ENCODE peak calls at places on chromosomes 13 and 19, in ten cellular contexts. One of them, this sample, is unnamed.

GRCh38 chr13:28707629-28708427 is 10.9 kb downstream of the SLC46A3 start:
- DNase-seq in AG20443: peak
- DNase-seq in RPMI7951: peak
- DNase-seq in activated CD4-positive, alpha-beta T cell treated with anti-CD3 and anti-CD28 coated beads, Interleukin-2, amount 50 U/mL, for 1 hour: no peak
- DNase-seq in colonic mucosa: no peak
- DNase-seq in lung microvascular endothelial cell: no peak
- DNase-seq in astrocyte of the spinal cord: peak
- DNase-seq in frontal cortex: no peak
- DNase-seq in GM12892: no peak
- DNase-seq in SW480: peak
- DNase-seq in this sample: no peak

GRCh38 chr19:35328851-35329285 is at the start of gene CD22:
- DNase-seq in AG20443: no peak
- DNase-seq in RPMI7951: no peak
- DNase-seq in activated CD4-positive, alpha-beta T cell treated with anti-CD3 and anti-CD28 coated beads, Interleukin-2, amount 50 U/mL, for 1 hour: no peak
- DNase-seq in colonic mucosa: no peak
- DNase-seq in lung microvascular endothelial cell: no peak
- DNase-seq in astrocyte of the spinal cord: no peak
- DNase-seq in frontal cortex: no peak
- DNase-seq in GM12892: peak
- DNase-seq in SW480: no peak
- DNase-seq in this sample: no peak

GRCh38 chr19:41351339-41352245 is 2.1 kb downstream of the TGFB1 start:
- DNase-seq in AG20443: peak
- DNase-seq in RPMI7951: peak
- DNase-seq in activated CD4-positive, alpha-beta T cell treated with anti-CD3 and anti-CD28 coated beads, Interleukin-2, amount 50 U/mL, for 1 hour: peak
- DNase-seq in colonic mucosa: peak
- DNase-seq in lung microvascular endothelial cell: peak
- DNase-seq in astrocyte of the spinal cord: peak
- DNase-seq in frontal cortex: peak
- DNase-seq in GM12892: peak
- DNase-seq in SW480: peak
- DNase-seq in this sample: peak

GRCh38 chr19:38044267-38045111 is 137.5 kb downstream of the SIPA1L3 start:
- DNase-seq in AG20443: peak
- DNase-seq in RPMI7951: peak
- DNase-seq in activated CD4-positive, alpha-beta T cell treated with anti-CD3 and anti-CD28 coated beads, Interleukin-2, amount 50 U/mL, for 1 hour: no peak
- DNase-seq in colonic mucosa: no peak
- DNase-seq in lung microvascular endothelial cell: peak
- DNase-seq in astrocyte of the spinal cord: peak
- DNase-seq in frontal cortex: no peak
- DNase-seq in GM12892: no peak
- DNase-seq in SW480: no peak
- DNase-seq in this sample: no peak

GRCh38 chr19:38389101-38389925 is 816 bp downstream of the SPRED3 start:
- DNase-seq in AG20443: peak
- DNase-seq in RPMI7951: peak
- DNase-seq in activated CD4-positive, alpha-beta T cell treated with anti-CD3 and anti-CD28 coated beads, Interleukin-2, amount 50 U/mL, for 1 hour: no peak
- DNase-seq in colonic mucosa: no peak
- DNase-seq in lung microvascular endothelial cell: peak
- DNase-seq in astrocyte of the spinal cord: peak
- DNase-seq in frontal cortex: peak
- DNase-seq in GM12892: no peak
- DNase-seq in SW480: peak
- DNase-seq in this sample: peak

GRCh38 chr19:37817180-37817911 is 38.0 kb upstream of the ZNF573 start:
- DNase-seq in AG20443: peak
- DNase-seq in RPMI7951: peak
- DNase-seq in activated CD4-positive, alpha-beta T cell treated with anti-CD3 and anti-CD28 coated beads, Interleukin-2, amount 50 U/mL, for 1 hour: peak
- DNase-seq in colonic mucosa: peak
- DNase-seq in lung microvascular endothelial cell: peak
- DNase-seq in astrocyte of the spinal cord: peak
- DNase-seq in frontal cortex: peak
- DNase-seq in GM12892: no peak
- DNase-seq in SW480: no peak
- DNase-seq in this sample: peak

GRCh38 chr19:41584931-41585330 is 9.0 kb downstream of the CEACAM21 start:
- DNase-seq in AG20443: no peak
- DNase-seq in RPMI7951: no peak
- DNase-seq in activated CD4-positive, alpha-beta T cell treated with anti-CD3 and anti-CD28 coated beads, Interleukin-2, amount 50 U/mL, for 1 hour: no peak
- DNase-seq in colonic mucosa: no peak
- DNase-seq in lung microvascular endothelial cell: no peak
- DNase-seq in astrocyte of the spinal cord: no peak
- DNase-seq in frontal cortex: no peak
- DNase-seq in GM12892: no peak
- DNase-seq in SW480: no peak
- DNase-seq in this sample: no peak

GRCh38 chr19:5352229-5352763 is 11.7 kb upstream of the PTPRS start:
- DNase-seq in AG20443: no peak
- DNase-seq in RPMI7951: peak
- DNase-seq in activated CD4-positive, alpha-beta T cell treated with anti-CD3 and anti-CD28 coated beads, Interleukin-2, amount 50 U/mL, for 1 hour: no peak
- DNase-seq in colonic mucosa: no peak
- DNase-seq in lung microvascular endothelial cell: no peak
- DNase-seq in astrocyte of the spinal cord: no peak
- DNase-seq in frontal cortex: no peak
- DNase-seq in GM12892: no peak
- DNase-seq in SW480: peak
- DNase-seq in this sample: no peak

GRCh38 chr19:42375415-42376176 is 14.5 kb downstream of the CNFN start:
- DNase-seq in AG20443: no peak
- DNase-seq in RPMI7951: no peak
- DNase-seq in activated CD4-positive, alpha-beta T cell treated with anti-CD3 and anti-CD28 coated beads, Interleukin-2, amount 50 U/mL, for 1 hour: no peak
- DNase-seq in colonic mucosa: no peak
- DNase-seq in lung microvascular endothelial cell: no peak
- DNase-seq in astrocyte of the spinal cord: no peak
- DNase-seq in frontal cortex: no peak
- DNase-seq in GM12892: no peak
- DNase-seq in SW480: no peak
- DNase-seq in this sample: no peak

GRCh38 chr19:42422576-42423461 is 4.4 kb downstream of the LIPE start:
- DNase-seq in AG20443: peak
- DNase-seq in RPMI7951: no peak
- DNase-seq in activated CD4-positive, alpha-beta T cell treated with anti-CD3 and anti-CD28 coated beads, Interleukin-2, amount 50 U/mL, for 1 hour: peak
- DNase-seq in colonic mucosa: peak
- DNase-seq in lung microvascular endothelial cell: peak
- DNase-seq in astrocyte of the spinal cord: no peak
- DNase-seq in frontal cortex: peak
- DNase-seq in GM12892: no peak
- DNase-seq in SW480: peak
- DNase-seq in this sample: no peak

GRCh38 chr13:76991432-76991795 is 467 bp upstream of the CLN5 start:
- DNase-seq in AG20443: peak
- DNase-seq in RPMI7951: no peak
- DNase-seq in activated CD4-positive, alpha-beta T cell treated with anti-CD3 and anti-CD28 coated beads, Interleukin-2, amount 50 U/mL, for 1 hour: peak
- DNase-seq in colonic mucosa: peak
- DNase-seq in lung microvascular endothelial cell: peak
- DNase-seq in astrocyte of the spinal cord: no peak
- DNase-seq in frontal cortex: no peak
- DNase-seq in GM12892: peak
- DNase-seq in SW480: peak
- DNase-seq in this sample: no peak

GRCh38 chr13:37870895-37871550 is 1.5 kb upstream of the TRPC4 start:
- DNase-seq in AG20443: peak
- DNase-seq in RPMI7951: peak
- DNase-seq in activated CD4-positive, alpha-beta T cell treated with anti-CD3 and anti-CD28 coated beads, Interleukin-2, amount 50 U/mL, for 1 hour: no peak
- DNase-seq in colonic mucosa: no peak
- DNase-seq in lung microvascular endothelial cell: no peak
- DNase-seq in astrocyte of the spinal cord: peak
- DNase-seq in frontal cortex: no peak
- DNase-seq in GM12892: no peak
- DNase-seq in SW480: peak
- DNase-seq in this sample: peak

GRCh38 chr13:76882431-76882830 is 3.8 kb downstream of the KCTD12 start:
- DNase-seq in AG20443: peak
- DNase-seq in RPMI7951: peak
- DNase-seq in activated CD4-positive, alpha-beta T cell treated with anti-CD3 and anti-CD28 coated beads, Interleukin-2, amount 50 U/mL, for 1 hour: no peak
- DNase-seq in colonic mucosa: no peak
- DNase-seq in lung microvascular endothelial cell: no peak
- DNase-seq in astrocyte of the spinal cord: peak
- DNase-seq in frontal cortex: no peak
- DNase-seq in GM12892: no peak
- DNase-seq in SW480: no peak
- DNase-seq in this sample: no peak

GRCh38 chr13:35833571-35834305 is 297.4 kb downstream of the DCLK1 start:
- DNase-seq in AG20443: no peak
- DNase-seq in RPMI7951: no peak
- DNase-seq in activated CD4-positive, alpha-beta T cell treated with anti-CD3 and anti-CD28 coated beads, Interleukin-2, amount 50 U/mL, for 1 hour: no peak
- DNase-seq in colonic mucosa: no peak
- DNase-seq in lung microvascular endothelial cell: no peak
- DNase-seq in astrocyte of the spinal cord: no peak
- DNase-seq in frontal cortex: no peak
- DNase-seq in GM12892: no peak
- DNase-seq in SW480: no peak
- DNase-seq in this sample: no peak

GRCh38 chr13:96036515-96036914 is 16.7 kb downstream of the UGGT2 start:
- DNase-seq in AG20443: no peak
- DNase-seq in RPMI7951: no peak
- DNase-seq in activated CD4-positive, alpha-beta T cell treated with anti-CD3 and anti-CD28 coated beads, Interleukin-2, amount 50 U/mL, for 1 hour: no peak
- DNase-seq in colonic mucosa: no peak
- DNase-seq in lung microvascular endothelial cell: no peak
- DNase-seq in astrocyte of the spinal cord: no peak
- DNase-seq in frontal cortex: no peak
- DNase-seq in GM12892: no peak
- DNase-seq in SW480: no peak
- DNase-seq in this sample: no peak

GRCh38 chr13:41541142-41541938 is 84.0 kb downstream of the RGCC start:
- DNase-seq in AG20443: no peak
- DNase-seq in RPMI7951: no peak
- DNase-seq in activated CD4-positive, alpha-beta T cell treated with anti-CD3 and anti-CD28 coated beads, Interleukin-2, amount 50 U/mL, for 1 hour: no peak
- DNase-seq in colonic mucosa: peak
- DNase-seq in lung microvascular endothelial cell: peak
- DNase-seq in astrocyte of the spinal cord: no peak
- DNase-seq in frontal cortex: no peak
- DNase-seq in GM12892: no peak
- DNase-seq in SW480: no peak
- DNase-seq in this sample: no peak

GRCh38 chr13:100534147-100534818 is 54.3 kb downstream of the GGACT start:
- DNase-seq in AG20443: no peak
- DNase-seq in RPMI7951: no peak
- DNase-seq in activated CD4-positive, alpha-beta T cell treated with anti-CD3 and anti-CD28 coated beads, Interleukin-2, amount 50 U/mL, for 1 hour: no peak
- DNase-seq in colonic mucosa: no peak
- DNase-seq in lung microvascular endothelial cell: no peak
- DNase-seq in astrocyte of the spinal cord: no peak
- DNase-seq in frontal cortex: no peak
- DNase-seq in GM12892: no peak
- DNase-seq in SW480: no peak
- DNase-seq in this sample: no peak

GRCh38 chr19:13033244-13033643 is 38.0 kb downstream of the NFIX start:
- DNase-seq in AG20443: no peak
- DNase-seq in RPMI7951: peak
- DNase-seq in activated CD4-positive, alpha-beta T cell treated with anti-CD3 and anti-CD28 coated beads, Interleukin-2, amount 50 U/mL, for 1 hour: no peak
- DNase-seq in colonic mucosa: no peak
- DNase-seq in lung microvascular endothelial cell: peak
- DNase-seq in astrocyte of the spinal cord: no peak
- DNase-seq in frontal cortex: no peak
- DNase-seq in GM12892: no peak
- DNase-seq in SW480: peak
- DNase-seq in this sample: no peak

GRCh38 chr13:114020750-114021463 is 47.0 kb upstream of the C13orf46 start:
- DNase-seq in AG20443: no peak
- DNase-seq in RPMI7951: no peak
- DNase-seq in activated CD4-positive, alpha-beta T cell treated with anti-CD3 and anti-CD28 coated beads, Interleukin-2, amount 50 U/mL, for 1 hour: no peak
- DNase-seq in colonic mucosa: no peak
- DNase-seq in lung microvascular endothelial cell: no peak
- DNase-seq in astrocyte of the spinal cord: no peak
- DNase-seq in frontal cortex: no peak
- DNase-seq in GM12892: no peak
- DNase-seq in SW480: no peak
- DNase-seq in this sample: no peak

GRCh38 chr19:51688665-51689571 is 4.2 kb upstream of the SPACA6 start:
- DNase-seq in AG20443: peak
- DNase-seq in RPMI7951: peak
- DNase-seq in activated CD4-positive, alpha-beta T cell treated with anti-CD3 and anti-CD28 coated beads, Interleukin-2, amount 50 U/mL, for 1 hour: no peak
- DNase-seq in colonic mucosa: peak
- DNase-seq in lung microvascular endothelial cell: peak
- DNase-seq in astrocyte of the spinal cord: peak
- DNase-seq in frontal cortex: peak
- DNase-seq in GM12892: no peak
- DNase-seq in SW480: peak
- DNase-seq in this sample: peak

GRCh38 chr19:44840811-44841210 is 5.3 kb upstream of the NECTIN2 start:
- DNase-seq in AG20443: no peak
- DNase-seq in RPMI7951: no peak
- DNase-seq in activated CD4-positive, alpha-beta T cell treated with anti-CD3 and anti-CD28 coated beads, Interleukin-2, amount 50 U/mL, for 1 hour: no peak
- DNase-seq in colonic mucosa: no peak
- DNase-seq in lung microvascular endothelial cell: no peak
- DNase-seq in astrocyte of the spinal cord: no peak
- DNase-seq in frontal cortex: no peak
- DNase-seq in GM12892: no peak
- DNase-seq in SW480: no peak
- DNase-seq in this sample: no peak

GRCh38 chr19:18058208-18059009 is 28.3 kb downstream of the IL12RB1 start:
- DNase-seq in AG20443: peak
- DNase-seq in RPMI7951: peak
- DNase-seq in activated CD4-positive, alpha-beta T cell treated with anti-CD3 and anti-CD28 coated beads, Interleukin-2, amount 50 U/mL, for 1 hour: peak
- DNase-seq in colonic mucosa: peak
- DNase-seq in lung microvascular endothelial cell: peak
- DNase-seq in astrocyte of the spinal cord: peak
- DNase-seq in frontal cortex: peak
- DNase-seq in GM12892: peak
- DNase-seq in SW480: peak
- DNase-seq in this sample: peak

GRCh38 chr19:1355258-1355973 is 28.3 kb upstream of the NDUFS7 start:
- DNase-seq in AG20443: no peak
- DNase-seq in RPMI7951: peak
- DNase-seq in activated CD4-positive, alpha-beta T cell treated with anti-CD3 and anti-CD28 coated beads, Interleukin-2, amount 50 U/mL, for 1 hour: no peak
- DNase-seq in colonic mucosa: peak
- DNase-seq in lung microvascular endothelial cell: peak
- DNase-seq in astrocyte of the spinal cord: no peak
- DNase-seq in frontal cortex: peak
- DNase-seq in GM12892: no peak
- DNase-seq in SW480: no peak
- DNase-seq in this sample: no peak

GRCh38 chr13:40334616-40335015 is 331.8 kb downstream of the FOXO1 start:
- DNase-seq in AG20443: no peak
- DNase-seq in RPMI7951: no peak
- DNase-seq in activated CD4-positive, alpha-beta T cell treated with anti-CD3 and anti-CD28 coated beads, Interleukin-2, amount 50 U/mL, for 1 hour: no peak
- DNase-seq in colonic mucosa: peak
- DNase-seq in lung microvascular endothelial cell: no peak
- DNase-seq in astrocyte of the spinal cord: no peak
- DNase-seq in frontal cortex: no peak
- DNase-seq in GM12892: no peak
- DNase-seq in SW480: no peak
- DNase-seq in this sample: no peak

GRCh38 chr19:31841755-31842154 is 492.5 kb upstream of the TSHZ3 start:
- DNase-seq in AG20443: no peak
- DNase-seq in RPMI7951: no peak
- DNase-seq in activated CD4-positive, alpha-beta T cell treated with anti-CD3 and anti-CD28 coated beads, Interleukin-2, amount 50 U/mL, for 1 hour: no peak
- DNase-seq in colonic mucosa: no peak
- DNase-seq in lung microvascular endothelial cell: no peak
- DNase-seq in astrocyte of the spinal cord: no peak
- DNase-seq in frontal cortex: no peak
- DNase-seq in GM12892: no peak
- DNase-seq in SW480: no peak
- DNase-seq in this sample: no peak

GRCh38 chr13:30464496-30465351 is 1.0 kb downstream of the HMGB1 start:
- DNase-seq in AG20443: peak
- DNase-seq in RPMI7951: peak
- DNase-seq in activated CD4-positive, alpha-beta T cell treated with anti-CD3 and anti-CD28 coated beads, Interleukin-2, amount 50 U/mL, for 1 hour: peak
- DNase-seq in colonic mucosa: peak
- DNase-seq in lung microvascular endothelial cell: peak
- DNase-seq in astrocyte of the spinal cord: peak
- DNase-seq in frontal cortex: peak
- DNase-seq in GM12892: peak
- DNase-seq in SW480: peak
- DNase-seq in this sample: peak

GRCh38 chr19:40110570-40110969 is 19.8 kb upstream of the ZNF780A start:
- DNase-seq in AG20443: no peak
- DNase-seq in RPMI7951: no peak
- DNase-seq in activated CD4-positive, alpha-beta T cell treated with anti-CD3 and anti-CD28 coated beads, Interleukin-2, amount 50 U/mL, for 1 hour: no peak
- DNase-seq in colonic mucosa: no peak
- DNase-seq in lung microvascular endothelial cell: no peak
- DNase-seq in astrocyte of the spinal cord: no peak
- DNase-seq in frontal cortex: no peak
- DNase-seq in GM12892: no peak
- DNase-seq in SW480: no peak
- DNase-seq in this sample: no peak

GRCh38 chr13:48749699-48750473 is 96.2 kb downstream of the CYSLTR2 start:
- DNase-seq in AG20443: peak
- DNase-seq in RPMI7951: peak
- DNase-seq in activated CD4-positive, alpha-beta T cell treated with anti-CD3 and anti-CD28 coated beads, Interleukin-2, amount 50 U/mL, for 1 hour: peak
- DNase-seq in colonic mucosa: peak
- DNase-seq in lung microvascular endothelial cell: peak
- DNase-seq in astrocyte of the spinal cord: peak
- DNase-seq in frontal cortex: no peak
- DNase-seq in GM12892: peak
- DNase-seq in SW480: peak
- DNase-seq in this sample: peak

This sample was measured in islet precursor cell.